ENCODE peak calls at places on chromosomes 16 and 17, in nine cellular contexts. G, I, V, U, E, R, Q, Y and W are unnamed samples.
A peak's percentile ranks its signal among the peaks of the same experiment; 100 is the strongest.

GRCh38 chr17:42541041-42541833 is 5.2 kb downstream of the NAGLU start:
- DNase-seq in G (no peak), I (no peak), V (no peak), U (no peak), E (no peak), R (no peak), Q (no peak), Y (no peak), W (no peak)

GRCh38 chr17:27762527-27763305 is 37.6 kb downstream of the NOS2 start:
- DNase-seq in G (peak; percentile 49), I (no peak), V (peak; percentile 57), U (no peak), E (no peak), R (no peak), Q (no peak), Y (no peak), W (peak; percentile 44)

GRCh38 chr16:27242868-27243590 is 25.5 kb downstream of the NSMCE1 start:
- DNase-seq in G (peak; percentile 87), I (no peak), V (peak; percentile 95), U (peak; percentile 72), E (peak; percentile 50), R (no peak), Q (peak; percentile 66), Y (peak; percentile 21), W (peak; percentile 98)

GRCh38 chr17:57011482-57012015 is 33.6 kb downstream of the SCPEP1 start:
- DNase-seq in G (no peak), I (no peak), V (no peak), U (no peak), E (no peak), R (no peak), Q (no peak), Y (no peak), W (no peak)

GRCh38 chr17:2171725-2172446 is 117.0 kb downstream of the HIC1 start:
- DNase-seq in G (no peak), I (peak; percentile 81), V (peak; percentile 98), U (peak; percentile 75), E (peak; percentile 54), R (no peak), Q (no peak), Y (no peak), W (peak; percentile 99)

GRCh38 chr16:47230296-47230695 is 86.6 kb upstream of the NETO2 start:
- DNase-seq in G (no peak), I (no peak), V (no peak), U (no peak), E (no peak), R (no peak), Q (no peak), Y (no peak), W (no peak)

GRCh38 chr16:12318661-12319463 is 342.3 kb downstream of the SNX29 start:
- DNase-seq in G (no peak), I (no peak), V (no peak), U (no peak), E (no peak), R (no peak), Q (no peak), Y (no peak), W (no peak)

GRCh38 chr17:81512984-81513668 is 527 bp upstream of the ACTG1 start:
- DNase-seq in G (no peak), I (peak; percentile 73), V (peak; percentile 57), U (peak; percentile 79), E (no peak), R (no peak), Q (peak; percentile 75), Y (peak; percentile 43), W (no peak)

GRCh38 chr17:80861360-80861861 is 130.2 kb upstream of the CHMP6 start:
- DNase-seq in G (no peak), I (no peak), V (no peak), U (no peak), E (no peak), R (no peak), Q (no peak), Y (no peak), W (peak; percentile 32)